ENCODE peak calls at places on chromosomes 11 and 22, in seven cellular contexts. K is tibial nerve, Z is A549, Q is ovary, V is stomach, W is suprapubic skin, R is upper lobe of left lung. H is an unnamed sample. For H3K4me1, the result is how much of the 10 kb centered on the place peaks cover.

GRCh38 chr11:27921472-27921871 is 186.5 kb downstream of the KIF18A start:
- DNase-seq in K (no peak), Z (no peak), Q (no peak), V (no peak), W (no peak), R (no peak), H (no peak)

GRCh38 chr22:44224166-44224565 is 43.4 kb downstream of the PARVG start:
- DNase-seq in K (no peak), Z (no peak), Q (no peak), V (no peak), W (no peak), R (no peak), H (peak)

GRCh38 chr11:2101171-2101675 is 38.0 kb downstream of the IGF2 start:
- DNase-seq in K (no peak), Z (no peak), Q (no peak), V (no peak), W (no peak), R (no peak), H (peak)

GRCh38 chr11:62337682-62338181 is 484 bp downstream of the ASRGL1 start:
- DNase-seq in K (no peak), Z (peak), Q (no peak), V (peak), W (peak), R (peak), H (no peak)

GRCh38 chr22:38383417-38383816 is 66.2 kb upstream of the CSNK1E start:
- DNase-seq in K (no peak), Z (no peak), Q (no peak), V (no peak), W (no peak), R (no peak), H (no peak)

GRCh38 chr11:121563003-121563402 is 110.2 kb upstream of the SORL1-AS1 start:
- DNase-seq in K (no peak), Z (no peak), Q (no peak), V (no peak), W (no peak), R (no peak), H (no peak)

GRCh38 chr11:32892355-32893090 is at the start of gene QSER1:
- DNase-seq in K (peak), Z (peak), Q (peak), V (peak), W (peak), R (peak), H (peak)

GRCh38 chr11:2210366-2211112 is 38.9 kb upstream of the TH start:
- DNase-seq in K (peak), Z (no peak), Q (peak), V (peak), W (peak), R (peak), H (peak)

GRCh38 chr11:117597083-117597482 is 199.9 kb downstream of the DSCAML1 start:
- DNase-seq in K (no peak), Z (peak), Q (no peak), V (no peak), W (peak), R (no peak), H (peak)

GRCh38 chr22:26484360-26484706 is 656 bp downstream of the SRRD start:
- DNase-seq in K (no peak), Z (no peak), Q (no peak), V (no peak), W (no peak), R (no peak), H (no peak)

GRCh38 chr11:46560300-46561025 is 33.4 kb downstream of the AMBRA1 start:
- DNase-seq in K (no peak), Z (no peak), Q (no peak), V (no peak), W (no peak), R (no peak), H (no peak)

GRCh38 chr22:28670153-28670552 is 9.5 kb downstream of the TTC28 start:
- DNase-seq in K (no peak), Z (no peak), Q (no peak), V (no peak), W (no peak), R (no peak), H (no peak)

GRCh38 chr22:26586556-26587325 is 3.2 kb downstream of the TPST2 start:
- DNase-seq in K (no peak), Z (no peak), Q (no peak), V (no peak), W (no peak), R (no peak), H (peak)

GRCh38 chr11:7691759-7692334 is 14.4 kb downstream of the OVCH2 start:
- DNase-seq in K (no peak), Z (no peak), Q (no peak), V (no peak), W (no peak), R (no peak), H (no peak)

GRCh38 chr22:30044369-30044768 is 35.9 kb upstream of the HORMAD2 start:
- DNase-seq in K (no peak), Z (no peak), Q (no peak), V (peak), W (no peak), R (no peak), H (peak)

GRCh38 chr11:57387284-57388030 is 3.0 kb downstream of the PRG2 start:
- DNase-seq in K (no peak), Z (peak), Q (no peak), V (no peak), W (no peak), R (peak), H (no peak)

GRCh38 chr11:102144357-102145342 is 34.4 kb downstream of the YAP1 start:
- DNase-seq in K (no peak), Z (no peak), Q (peak), V (peak), W (no peak), R (no peak), H (no peak)

GRCh38 chr22:10778296-10778814 is 4749.6 kb upstream of the OR11H1 start:
- DNase-seq in K (no peak), Z (no peak), Q (no peak), V (no peak), W (no peak), R (no peak), H (no peak)

GRCh38 chr11:119100246-119100959 is 1.2 kb downstream of the DPAGT1 start:
- DNase-seq in K (no peak), Z (peak), Q (no peak), V (no peak), W (no peak), R (no peak), H (no peak)

GRCh38 chr11:33982661-33983060 is 68.9 kb upstream of the CAPRIN1 start:
- DNase-seq in K (no peak), Z (no peak), Q (no peak), V (no peak), W (no peak), R (no peak), H (no peak)

GRCh38 chr11:2968501-2968900 is 23.6 kb downstream of the NAP1L4 start:
- DNase-seq in K (no peak), Z (no peak), Q (no peak), V (no peak), W (no peak), R (no peak), H (no peak)

GRCh38 chr11:255816-256215 is 19.0 kb downstream of the PSMD13 start:
- DNase-seq in K (no peak), Z (no peak), Q (no peak), V (no peak), W (no peak), R (no peak), H (no peak)

GRCh38 chr11:73996161-73996747 is 12.6 kb downstream of the UCP3 start:
- DNase-seq in K (no peak), Z (no peak), Q (no peak), V (no peak), W (no peak), R (no peak), H (peak)

GRCh38 chr11:122044086-122044485 is 71.9 kb downstream of the BLID start:
- DNase-seq in K (no peak), Z (no peak), Q (no peak), V (no peak), W (no peak), R (no peak), H (no peak)

GRCh38 chr11:113104390-113105251 is 143.4 kb downstream of the NCAM1 start:
- DNase-seq in K (no peak), Z (no peak), Q (no peak), V (no peak), W (no peak), R (no peak), H (no peak)

GRCh38 chr11:66912361-66912760 is 45.8 kb downstream of the PC start:
- DNase-seq in K (no peak), Z (no peak), Q (no peak), V (no peak), W (no peak), R (no peak), H (no peak)

DNA sequence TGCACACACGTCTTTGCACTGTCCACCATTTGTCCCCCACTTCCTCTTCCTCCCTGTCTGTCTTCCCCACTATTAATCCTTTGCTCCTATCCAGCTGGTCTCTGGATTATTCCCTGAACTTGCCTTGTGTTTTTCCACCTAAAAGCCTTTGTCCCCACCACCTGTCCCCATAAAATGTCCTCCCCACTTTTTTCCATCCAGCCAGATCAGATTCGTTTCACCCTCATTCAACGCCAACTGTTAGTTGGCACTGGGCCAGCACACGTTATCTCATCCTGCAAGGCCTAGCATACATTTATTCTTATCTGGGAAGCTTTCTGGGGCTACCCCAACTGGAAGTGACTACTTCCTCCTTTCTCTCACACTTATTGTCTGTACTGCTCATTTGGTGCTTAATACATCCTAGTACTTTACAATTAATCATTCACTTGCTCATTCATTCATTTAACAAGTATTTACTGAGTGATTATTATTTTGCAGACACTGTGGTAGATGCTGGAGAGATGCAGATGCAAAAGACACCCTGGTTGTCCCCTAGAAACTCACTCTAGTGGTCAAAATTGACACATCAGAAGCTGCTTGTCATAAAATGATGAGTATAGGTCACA is 96.2 kb downstream of the RASSF10 start:
- DNase-seq in K (no peak), Z (no peak), Q (no peak), V (peak), W (no peak), R (no peak), H (no peak)
- TF ChIP-seq EP300 in K (no peak), Z (no peak), Q (no peak), V (no peak), W (no peak), R (no peak), H (no peak)

DNA sequence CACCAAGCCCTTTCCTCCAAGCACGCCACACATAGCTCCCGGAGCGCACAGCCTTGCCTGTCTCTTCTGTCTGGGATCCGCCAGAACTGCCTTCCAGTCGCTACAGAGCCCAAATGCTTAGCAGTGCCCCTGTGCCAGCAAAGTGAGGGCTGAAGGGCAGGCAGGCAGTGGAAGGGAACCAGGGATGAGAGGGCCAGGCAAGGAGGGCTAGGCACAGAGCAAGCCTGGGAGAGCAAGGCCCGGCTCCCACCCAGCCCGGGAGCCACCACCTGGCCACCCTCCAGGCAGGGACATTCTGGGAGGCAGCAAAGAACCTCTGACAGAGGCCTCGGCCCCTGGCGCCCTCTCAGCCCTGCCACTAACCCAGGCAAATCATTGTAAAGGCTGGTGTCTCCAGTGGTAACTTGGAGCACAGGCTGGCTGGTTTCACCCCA is 32.5 kb downstream of the PPP2R1B start:
- DNase-seq in K (no peak), Z (no peak), Q (no peak), V (no peak), W (peak), R (peak), H (peak)
- H3K4me1 ChIP-seq in K (half or more), Z (under half), Q (half or more), V (half or more), W (half or more), R (half or more), H (half or more)

GRCh38 chr22:17237031-17237668 is 17.9 kb upstream of the ADA2 start:
- DNase-seq in K (no peak), Z (no peak), Q (no peak), V (no peak), W (no peak), R (no peak), H (no peak)
- TF ChIP-seq EP300 in K (no peak), Z (no peak), Q (no peak), V (no peak), W (no peak), R (no peak), H (no peak)

GRCh38 chr22:37220543-37220968 is 8.3 kb upstream of the SSTR3 start:
- DNase-seq in K (no peak), Z (no peak), Q (no peak), V (no peak), W (no peak), R (no peak), H (no peak)
- H3K4me1 ChIP-seq in K (under half), Z (under half), Q (under half), V (under half), W (under half), R (under half), H (under half)

GRCh38 chr11:69297926-69298777 is 4.2 kb downstream of the MYEOV start:
- DNase-seq in K (peak), Z (peak), Q (no peak), V (peak), W (peak), R (no peak), H (peak)
- TF ChIP-seq EP300 in K (peak), Z (peak), Q (no peak), V (no peak), W (no peak), R (no peak), H (no peak)

DNA sequence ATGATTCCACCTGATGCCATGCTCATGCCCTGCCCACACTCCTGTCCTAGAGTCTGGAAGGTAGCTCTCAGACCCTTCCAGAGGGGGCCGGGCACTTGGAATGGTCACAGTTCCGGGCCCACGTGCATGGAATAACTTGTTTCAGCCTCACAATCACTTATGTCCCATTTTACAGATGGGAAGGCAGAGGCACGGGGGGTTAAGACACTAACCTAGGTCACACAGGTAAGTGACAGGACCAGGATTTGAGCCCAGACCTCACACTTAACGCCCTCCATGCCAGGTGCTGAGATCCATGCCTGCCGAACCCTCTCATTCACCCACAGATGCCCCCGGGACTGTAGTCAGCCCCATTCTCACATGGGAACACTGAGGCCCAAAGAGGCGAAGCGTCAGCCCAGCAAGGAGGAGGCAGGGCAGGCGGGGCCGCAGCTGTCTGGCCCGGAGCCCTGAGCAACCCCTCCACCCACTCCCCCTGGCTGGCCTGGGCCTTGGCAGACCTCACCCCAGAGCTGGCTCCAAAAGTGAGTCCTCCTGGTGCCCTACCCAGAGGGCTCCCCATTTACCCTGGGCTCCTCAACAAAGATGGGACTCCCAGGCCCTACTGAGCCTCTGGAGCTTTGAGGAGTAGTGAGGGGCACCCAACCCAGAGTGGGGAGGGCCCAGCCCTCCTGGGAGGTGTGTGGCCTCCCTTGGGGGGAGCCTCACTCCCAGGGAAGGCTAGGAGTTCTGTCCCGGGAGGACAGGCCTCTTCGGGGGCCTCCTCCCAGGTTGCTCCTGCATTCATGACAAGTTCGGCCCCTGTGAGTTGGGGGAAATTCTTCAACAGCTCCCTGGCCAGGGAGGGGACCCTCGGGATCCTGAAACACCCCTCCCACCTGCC is 2.4 kb upstream of the ALDH3B1 start:
- DNase-seq in K (no peak), Z (no peak), Q (no peak), V (no peak), W (peak), R (no peak), H (peak)
- H3K4me1 ChIP-seq in K (under half), Z (half or more), Q (under half), V (under half), W (half or more), R (half or more), H (half or more)